ENCODE peak calls at places on chromosomes 5 and 9, in nine cellular contexts. B is HL-60; X is fibroblast of lung; U is putamen; L is heart right ventricle; Q is activated naive CD8-positive, alpha-beta T cell treated with anti-CD3 and anti-CD28 coated beads, Interleukin-2, amount 50 U/mL, for 16 hours; D is fibroblast of the conjunctiva; N is right atrium auricular region; T is caudate nucleus. G is an unnamed sample.

GRCh38 chr9:93597871-93598646 is 21.7 kb downstream of the PHF2 start:
- DNase-seq in B (no peak), X (no peak), U (no peak), L (no peak), Q (no peak), D (no peak), N (peak), T (no peak), G (no peak)

GRCh38 chr5:172618574-172619365 is 22.3 kb upstream of the NEURL1B start:
- DNase-seq in B (no peak), X (no peak), U (no peak), L (no peak), Q (no peak), D (no peak), N (no peak), T (no peak), G (no peak)

GRCh38 chr5:124907098-124907644 is 160.7 kb upstream of the ZNF608 start:
- DNase-seq in B (no peak), X (no peak), U (no peak), L (no peak), Q (no peak), D (no peak), N (no peak), T (no peak), G (no peak)

GRCh38 chr5:57036621-57037160 is 84.8 kb upstream of the MIER3 start:
- DNase-seq in B (no peak), X (no peak), U (no peak), L (no peak), Q (no peak), D (no peak), N (no peak), T (no peak), G (no peak)

GRCh38 chr9:98977813-98978212 is 34.1 kb downstream of the COL15A1 start:
- DNase-seq in B (no peak), X (no peak), U (no peak), L (no peak), Q (no peak), D (no peak), N (no peak), T (no peak), G (no peak)

GRCh38 chr5:31962928-31963327 is 211.2 kb downstream of the GOLPH3 start:
- DNase-seq in B (no peak), X (no peak), U (no peak), L (no peak), Q (no peak), D (no peak), N (no peak), T (no peak), G (no peak)

GRCh38 chr9:419571-420156 is 205.0 kb downstream of the DOCK8 start:
- DNase-seq in B (no peak), X (no peak), U (no peak), L (no peak), Q (no peak), D (peak), N (no peak), T (no peak), G (no peak)

GRCh38 chr9:73916016-73916673 is 581.0 kb upstream of the RORB start:
- DNase-seq in B (no peak), X (no peak), U (no peak), L (no peak), Q (no peak), D (no peak), N (no peak), T (no peak), G (no peak)

GRCh38 chr5:40656766-40657165 is 22.9 kb upstream of the PTGER4 start:
- DNase-seq in B (no peak), X (no peak), U (no peak), L (no peak), Q (no peak), D (no peak), N (no peak), T (no peak), G (no peak)

GRCh38 chr9:112002131-112002846 is 105.7 kb downstream of the UGCG start:
- DNase-seq in B (no peak), X (no peak), U (no peak), L (no peak), Q (no peak), D (no peak), N (no peak), T (no peak), G (no peak)

GRCh38 chr5:174235226-174235992 is 189.9 kb downstream of the NSG2 start:
- DNase-seq in B (no peak), X (no peak), U (peak), L (no peak), Q (no peak), D (no peak), N (no peak), T (peak), G (no peak)

GRCh38 chr5:109965634-109966033 is 275.9 kb downstream of the MAN2A1 start:
- DNase-seq in B (no peak), X (no peak), U (no peak), L (no peak), Q (no peak), D (no peak), N (no peak), T (no peak), G (no peak)

GRCh38 chr5:172282277-172283019 is 1.1 kb downstream of the UBTD2 start:
- DNase-seq in B (no peak), X (no peak), U (no peak), L (no peak), Q (no peak), D (no peak), N (no peak), T (no peak), G (no peak)

GRCh38 chr5:141484499-141485304 is at the start of gene PCDHGC4:
- DNase-seq in B (no peak), X (no peak), U (no peak), L (no peak), Q (no peak), D (no peak), N (peak), T (peak), G (no peak)

GRCh38 chr9:19032411-19032810 is 598 bp downstream of the SAXO1 start:
- DNase-seq in B (no peak), X (no peak), U (no peak), L (no peak), Q (no peak), D (no peak), N (no peak), T (no peak), G (no peak)

GRCh38 chr5:132475531-132475930 is 15.0 kb downstream of the IRF1 start:
- DNase-seq in B (no peak), X (no peak), U (no peak), L (no peak), Q (no peak), D (no peak), N (no peak), T (no peak), G (no peak)

GRCh38 chr5:64384761-64385160 is 121.1 kb upstream of the RGS7BP start:
- DNase-seq in B (no peak), X (peak), U (no peak), L (no peak), Q (no peak), D (no peak), N (no peak), T (no peak), G (no peak)

GRCh38 chr9:21326526-21327139 is 8.6 kb downstream of the KLHL9 start:
- DNase-seq in B (no peak), X (peak), U (peak), L (no peak), Q (no peak), D (no peak), N (no peak), T (no peak), G (peak)

GRCh38 chr5:157049605-157050004 is 9.3 kb downstream of the HAVCR1 start:
- DNase-seq in B (no peak), X (no peak), U (no peak), L (no peak), Q (no peak), D (no peak), N (no peak), T (no peak), G (no peak)

GRCh38 chr5:978693-979092 is 29.9 kb upstream of the NKD2 start:
- DNase-seq in B (no peak), X (no peak), U (no peak), L (peak), Q (no peak), D (no peak), N (no peak), T (no peak), G (no peak)

G was measured in memory B cell.